ENCODE peak calls at places on chromosomes 11 and 22, in five cellular contexts. X is HCT116, S is tibial nerve, T is kidney epithelial cell, E is lower leg skin. Y is an unnamed sample.

GRCh38 chr22:50101870-50102565 is 12.2 kb downstream of the MOV10L1 start:
- DNase-seq in X (no peak), S (no peak), T (no peak), E (no peak), Y (no peak)

GRCh38 chr11:61160487-61161189 is 588 bp downstream of the VPS37C start:
- DNase-seq in X (no peak), S (peak), T (no peak), E (no peak), Y (no peak)

GRCh38 chr11:65522640-65523322 is 2.1 kb upstream of the SCYL1 start:
- DNase-seq in X (no peak), S (no peak), T (no peak), E (no peak), Y (no peak)

GRCh38 chr11:44416776-44417175 is 106.8 kb upstream of the ALX4 start:
- DNase-seq in X (no peak), S (no peak), T (peak), E (no peak), Y (no peak)

GRCh38 chr11:65431452-65432132 is 9.0 kb downstream of the NEAT1 start:
- DNase-seq in X (no peak), S (no peak), T (no peak), E (peak), Y (no peak)

GRCh38 chr11:86802601-86803051 is 2.3 kb downstream of the PRSS23 start:
- DNase-seq in X (peak), S (no peak), T (no peak), E (no peak), Y (no peak)

GRCh38 chr22:21074092-21074715 is 28.5 kb downstream of the LRRC74B start:
- DNase-seq in X (peak), S (no peak), T (peak), E (no peak), Y (no peak)

GRCh38 chr11:121389651-121390050 is 62.5 kb upstream of the SORL1 start:
- DNase-seq in X (no peak), S (no peak), T (no peak), E (no peak), Y (no peak)

GRCh38 chr22:44684506-44685383 is 17.3 kb upstream of the PRR5 start:
- DNase-seq in X (peak), S (peak), T (peak), E (peak), Y (peak)

GRCh38 chr11:130737866-130738431 is 178.3 kb downstream of the SNX19 start:
- DNase-seq in X (no peak), S (no peak), T (no peak), E (no peak), Y (no peak)

GRCh38 chr11:73990727-73991126 is 8.1 kb upstream of the UCP2 start:
- DNase-seq in X (no peak), S (no peak), T (no peak), E (no peak), Y (no peak)

GRCh38 chr11:67044496-67044895 is 12.2 kb upstream of the RHOD start:
- DNase-seq in X (no peak), S (no peak), T (no peak), E (no peak), Y (no peak)
- TF ChIP-seq CTCF in X (no peak), S (no peak), T (no peak), E (no peak), Y (no peak)

DNA sequence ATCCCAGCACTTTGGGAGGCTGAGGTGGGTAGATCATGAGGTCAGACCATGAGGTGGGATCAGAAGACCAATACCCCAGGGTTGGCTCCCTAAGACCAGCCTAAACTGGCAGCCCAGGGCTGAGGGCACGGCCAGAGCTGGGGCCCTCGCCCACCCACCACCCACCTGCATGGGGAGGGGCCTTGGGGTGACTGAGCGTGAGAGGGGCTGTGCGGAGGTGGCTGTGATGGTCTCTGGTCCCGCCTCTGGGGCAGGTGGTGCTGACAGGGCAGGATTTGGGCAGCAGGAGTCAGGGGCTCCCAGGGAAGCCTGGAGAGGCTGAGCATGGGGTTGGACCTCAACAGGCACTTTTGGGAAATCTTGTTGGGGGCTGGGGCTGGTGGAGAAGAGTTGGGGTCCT is 39.8 kb upstream of the MUC5AC start:
- DNase-seq in X (no peak), S (no peak), T (no peak), E (peak), Y (no peak)
- H3K4me3 ChIP-seq in X (no peak), S (no peak), T (no peak), E (no peak), Y (no peak)

GRCh38 chr11:133821776-133822175 is 23.5 kb downstream of the SPATA19 start:
- DNase-seq in X (peak), S (peak), T (no peak), E (peak), Y (peak)
- TF ChIP-seq CTCF in X (peak), S (peak), T (peak), E (no peak), Y (peak)

DNA sequence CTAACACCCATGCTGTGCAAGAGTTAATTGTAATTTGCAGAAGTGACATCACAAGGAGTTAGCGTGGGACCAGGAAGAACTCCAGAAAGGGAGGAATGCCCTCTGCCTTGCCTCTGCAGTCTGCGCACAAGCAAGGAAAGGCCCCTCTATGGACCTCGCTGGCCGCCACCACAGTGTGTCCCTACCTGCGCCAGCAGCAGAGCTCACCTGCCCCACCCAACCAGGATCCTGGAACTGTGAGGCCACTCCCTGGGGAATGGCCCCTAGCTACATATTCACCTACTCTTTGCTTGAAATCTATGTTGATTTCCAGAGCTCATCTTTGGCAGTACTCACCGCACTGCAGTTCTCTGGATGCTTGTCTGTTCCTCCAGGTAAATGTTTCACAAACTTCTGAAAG is 72.0 kb upstream of the MTNR1B start:
- DNase-seq in X (no peak), S (no peak), T (no peak), E (no peak), Y (no peak)
- H3K4me3 ChIP-seq in X (no peak), S (no peak), T (no peak), E (no peak), Y (no peak)

DNA sequence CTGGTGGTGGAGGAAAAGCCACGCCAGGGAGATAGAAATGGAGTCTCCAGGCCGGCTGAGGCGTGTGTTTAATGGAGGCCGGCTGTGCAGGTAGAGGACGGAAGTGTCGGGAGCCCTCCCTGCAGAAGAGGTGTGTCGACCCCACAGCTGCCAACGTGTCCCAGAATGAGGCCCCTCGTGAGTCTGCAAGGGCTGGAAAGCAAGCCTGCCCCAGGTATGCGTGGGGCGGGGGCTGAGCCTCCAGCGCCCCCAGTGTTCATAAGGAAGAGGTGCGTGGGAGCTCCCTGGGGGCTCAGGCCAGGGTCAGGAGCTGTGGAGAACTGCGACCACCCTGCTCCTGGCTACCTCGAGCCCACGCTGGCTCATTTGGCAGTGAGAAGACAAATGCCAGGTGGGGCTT is 38.0 kb upstream of the JAM3 start:
- DNase-seq in X (no peak), S (no peak), T (no peak), E (no peak), Y (no peak)
- TF ChIP-seq CTCF in X (peak), S (no peak), T (peak), E (no peak), Y (peak)

GRCh38 chr11:134337051-134337450 is 5.3 kb downstream of the GLB1L2 start:
- DNase-seq in X (no peak), S (no peak), T (no peak), E (peak), Y (no peak)

GRCh38 chr11:134340354-134340964 is 8.7 kb downstream of the GLB1L2 start:
- DNase-seq in X (no peak), S (no peak), T (no peak), E (peak), Y (no peak)

GRCh38 chr11:134338068-134338467 is 6.3 kb downstream of the GLB1L2 start:
- DNase-seq in X (no peak), S (no peak), T (no peak), E (peak), Y (no peak)

GRCh38 chr11:134339756-134340155 is 8.0 kb downstream of the GLB1L2 start:
- DNase-seq in X (no peak), S (no peak), T (no peak), E (peak), Y (no peak)

DNA sequence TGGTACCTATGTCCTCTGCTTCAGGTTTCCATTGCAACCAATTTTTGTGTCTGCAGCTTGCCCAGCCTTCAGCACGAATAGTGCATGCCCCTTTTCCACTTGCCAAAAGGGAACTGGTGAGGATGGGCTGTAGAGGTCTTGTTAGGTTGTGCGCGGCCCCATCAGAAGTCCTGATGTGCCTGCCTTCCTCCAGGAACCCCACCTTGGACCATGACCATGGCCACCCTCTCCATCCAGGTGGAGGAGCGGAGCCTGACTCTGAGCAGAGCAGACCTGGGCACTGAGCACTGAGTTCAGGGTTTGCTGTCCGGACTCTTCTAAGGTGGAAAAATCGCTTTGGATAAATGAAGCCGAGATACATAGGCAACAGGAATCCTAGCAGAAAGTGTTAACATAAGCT is 6.9 kb downstream of the GLB1L2 start:
- DNase-seq in X (no peak), S (no peak), T (no peak), E (peak), Y (no peak)
- H3K4me3 ChIP-seq in X (no peak), S (no peak), T (no peak), E (no peak), Y (no peak)